ENCODE peak calls at places on chromosomes 5 and 9, in eight cellular contexts. One of them, this sample, is unnamed.

GRCh38 chr9:131017067-131017466 is 8.1 kb downstream of the LAMC3 start:
- DNase-seq in ascending aorta: no peak
- DNase-seq in choroid plexus epithelial cell: no peak
- DNase-seq in progenitor cell of endocrine pancreas: no peak
- DNase-seq in CD14-positive monocyte: no peak
- DNase-seq in gastrocnemius medialis: no peak
- DNase-seq in GM20000: no peak
- DNase-seq in fibroblast of mammary gland: no peak
- DNase-seq in this sample: no peak

GRCh38 chr9:16282216-16282615 is 588.3 kb downstream of the BNC2 start:
- DNase-seq in choroid plexus epithelial cell: peak
- DNase-seq in gastrocnemius medialis: no peak
- DNase-seq in GM20000: no peak
- DNase-seq in progenitor cell of endocrine pancreas: no peak
- DNase-seq in CD14-positive monocyte: no peak
- DNase-seq in fibroblast of mammary gland: peak
- DNase-seq in ascending aorta: no peak
- DNase-seq in this sample: no peak

GRCh38 chr5:102903074-102903871 is 148.2 kb downstream of the PAM start:
- DNase-seq in GM20000: no peak
- DNase-seq in CD14-positive monocyte: no peak
- DNase-seq in gastrocnemius medialis: no peak
- DNase-seq in ascending aorta: no peak
- DNase-seq in choroid plexus epithelial cell: no peak
- DNase-seq in fibroblast of mammary gland: peak
- DNase-seq in progenitor cell of endocrine pancreas: no peak
- DNase-seq in this sample: no peak

GRCh38 chr5:9534881-9535517 is 10.9 kb downstream of the SEMA5A start:
- DNase-seq in fibroblast of mammary gland: no peak
- DNase-seq in GM20000: no peak
- DNase-seq in ascending aorta: no peak
- DNase-seq in CD14-positive monocyte: no peak
- DNase-seq in progenitor cell of endocrine pancreas: no peak
- DNase-seq in choroid plexus epithelial cell: no peak
- DNase-seq in gastrocnemius medialis: no peak
- DNase-seq in this sample: no peak

GRCh38 chr5:1137567-1138444 is 25.9 kb upstream of the SLC12A7 start:
- DNase-seq in fibroblast of mammary gland: no peak
- DNase-seq in CD14-positive monocyte: no peak
- DNase-seq in GM20000: no peak
- DNase-seq in progenitor cell of endocrine pancreas: no peak
- DNase-seq in ascending aorta: no peak
- DNase-seq in choroid plexus epithelial cell: no peak
- DNase-seq in gastrocnemius medialis: no peak
- DNase-seq in this sample: no peak

GRCh38 chr9:113393281-113393680 is 7.8 kb downstream of the ALAD start:
- DNase-seq in progenitor cell of endocrine pancreas: no peak
- DNase-seq in fibroblast of mammary gland: no peak
- DNase-seq in GM20000: no peak
- DNase-seq in choroid plexus epithelial cell: no peak
- DNase-seq in CD14-positive monocyte: no peak
- DNase-seq in ascending aorta: no peak
- DNase-seq in gastrocnemius medialis: no peak
- DNase-seq in this sample: no peak

GRCh38 chr5:52993367-52993766 is 4.2 kb downstream of the ITGA2 start:
- DNase-seq in GM20000: no peak
- DNase-seq in progenitor cell of endocrine pancreas: no peak
- DNase-seq in CD14-positive monocyte: no peak
- DNase-seq in choroid plexus epithelial cell: no peak
- DNase-seq in gastrocnemius medialis: no peak
- DNase-seq in ascending aorta: no peak
- DNase-seq in fibroblast of mammary gland: no peak
- DNase-seq in this sample: no peak

GRCh38 chr9:132585954-132586829 is 3.8 kb downstream of the BARHL1 start:
- DNase-seq in gastrocnemius medialis: no peak
- DNase-seq in ascending aorta: no peak
- DNase-seq in choroid plexus epithelial cell: no peak
- DNase-seq in CD14-positive monocyte: no peak
- DNase-seq in GM20000: no peak
- DNase-seq in fibroblast of mammary gland: no peak
- DNase-seq in progenitor cell of endocrine pancreas: no peak
- DNase-seq in this sample: no peak

GRCh38 chr5:83924171-83924570 is 203.5 kb upstream of the HAPLN1 start:
- DNase-seq in progenitor cell of endocrine pancreas: no peak
- DNase-seq in GM20000: no peak
- DNase-seq in ascending aorta: no peak
- DNase-seq in fibroblast of mammary gland: peak
- DNase-seq in choroid plexus epithelial cell: peak
- DNase-seq in CD14-positive monocyte: no peak
- DNase-seq in gastrocnemius medialis: no peak
- DNase-seq in this sample: no peak

GRCh38 chr5:67453526-67453925 is 256.9 kb upstream of the CD180 start:
- DNase-seq in ascending aorta: no peak
- DNase-seq in fibroblast of mammary gland: no peak
- DNase-seq in CD14-positive monocyte: no peak
- DNase-seq in progenitor cell of endocrine pancreas: no peak
- DNase-seq in gastrocnemius medialis: no peak
- DNase-seq in GM20000: no peak
- DNase-seq in choroid plexus epithelial cell: peak
- DNase-seq in this sample: no peak

GRCh38 chr5:74073257-74073656 is 447.3 kb downstream of the ARHGEF28 start:
- DNase-seq in CD14-positive monocyte: no peak
- DNase-seq in ascending aorta: no peak
- DNase-seq in fibroblast of mammary gland: no peak
- DNase-seq in gastrocnemius medialis: no peak
- DNase-seq in choroid plexus epithelial cell: peak
- DNase-seq in GM20000: no peak
- DNase-seq in progenitor cell of endocrine pancreas: no peak
- DNase-seq in this sample: no peak

DNA sequence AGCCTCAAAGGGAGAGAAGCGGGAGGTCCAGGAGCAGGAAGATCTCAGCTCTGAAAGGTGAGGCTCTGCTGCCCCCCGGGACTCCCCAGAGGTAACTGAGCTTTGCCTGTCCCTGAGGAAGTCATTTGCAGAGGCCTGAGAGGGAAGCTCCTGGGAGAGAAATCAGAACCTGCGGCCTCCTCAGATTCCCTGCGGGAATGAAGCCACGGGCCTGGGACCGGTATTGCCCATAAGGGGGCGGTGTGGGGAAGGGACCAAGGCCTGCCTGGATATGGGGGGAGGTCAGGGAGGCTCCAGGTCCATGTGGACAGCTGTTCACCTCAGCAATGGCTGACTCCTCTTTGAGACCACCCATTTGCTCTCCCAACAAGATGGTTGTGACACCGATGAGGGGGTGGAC is 1.3 kb downstream of the SPATA31E1 start:
- DNase-seq in GM20000: no peak
- DNase-seq in CD14-positive monocyte: no peak
- DNase-seq in fibroblast of mammary gland: no peak
- DNase-seq in ascending aorta: no peak
- DNase-seq in gastrocnemius medialis: no peak
- DNase-seq in progenitor cell of endocrine pancreas: no peak
- DNase-seq in choroid plexus epithelial cell: peak
- DNase-seq in this sample: no peak
- TF ChIP-seq CTCF in GM20000: no peak
- TF ChIP-seq CTCF in CD14-positive monocyte: no peak
- TF ChIP-seq CTCF in fibroblast of mammary gland: peak
- TF ChIP-seq CTCF in ascending aorta: no peak
- TF ChIP-seq CTCF in gastrocnemius medialis: no peak
- TF ChIP-seq CTCF in progenitor cell of endocrine pancreas: peak
- TF ChIP-seq CTCF in choroid plexus epithelial cell: peak
- TF ChIP-seq CTCF in this sample: peak

GRCh38 chr5:130138406-130139060 is 234.3 kb downstream of the CHSY3 start:
- DNase-seq in choroid plexus epithelial cell: peak
- DNase-seq in CD14-positive monocyte: no peak
- DNase-seq in ascending aorta: no peak
- DNase-seq in progenitor cell of endocrine pancreas: no peak
- DNase-seq in GM20000: no peak
- DNase-seq in gastrocnemius medialis: no peak
- DNase-seq in fibroblast of mammary gland: peak
- DNase-seq in this sample: no peak

GRCh38 chr5:130136300-130136699 is 232.0 kb downstream of the CHSY3 start:
- DNase-seq in choroid plexus epithelial cell: no peak
- DNase-seq in ascending aorta: no peak
- DNase-seq in gastrocnemius medialis: no peak
- DNase-seq in fibroblast of mammary gland: peak
- DNase-seq in GM20000: no peak
- DNase-seq in progenitor cell of endocrine pancreas: no peak
- DNase-seq in CD14-positive monocyte: no peak
- DNase-seq in this sample: no peak

DNA sequence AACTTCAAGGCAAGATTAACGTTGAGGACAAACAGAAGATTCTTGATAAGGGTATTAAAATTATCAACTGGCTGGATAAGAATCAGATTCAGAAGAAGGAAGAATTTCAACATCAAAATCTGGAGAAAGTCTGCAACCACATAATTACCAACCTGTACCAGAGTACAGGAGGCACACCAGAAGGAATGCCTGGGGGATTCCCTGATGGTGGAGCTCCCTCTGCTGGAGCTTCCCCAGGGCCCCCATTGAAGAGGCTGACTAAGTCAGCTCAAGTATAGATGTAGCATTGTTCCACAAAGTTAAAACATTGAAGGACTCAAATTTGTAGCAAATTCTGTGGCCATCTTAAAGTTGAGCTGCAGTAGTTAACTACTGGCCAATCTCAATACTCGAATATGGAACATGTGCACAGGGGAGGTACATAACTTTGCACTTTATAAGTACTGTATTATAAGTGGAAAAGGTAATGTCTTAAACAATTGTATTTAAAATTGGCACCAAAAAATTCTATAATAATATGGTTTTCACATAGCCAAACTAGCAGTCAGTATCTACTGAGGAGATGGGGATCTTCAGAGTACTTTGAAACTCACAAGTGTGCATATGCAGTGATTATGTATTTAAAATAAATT is 237.5 kb downstream of the CHSY3 start:
- DNase-seq in choroid plexus epithelial cell: peak
- DNase-seq in GM20000: peak
- DNase-seq in ascending aorta: no peak
- DNase-seq in progenitor cell of endocrine pancreas: peak
- DNase-seq in gastrocnemius medialis: no peak
- DNase-seq in CD14-positive monocyte: no peak
- DNase-seq in fibroblast of mammary gland: peak
- DNase-seq in this sample: no peak
- TF ChIP-seq CTCF in choroid plexus epithelial cell: peak
- TF ChIP-seq CTCF in GM20000: peak
- TF ChIP-seq CTCF in ascending aorta: peak
- TF ChIP-seq CTCF in progenitor cell of endocrine pancreas: peak
- TF ChIP-seq CTCF in gastrocnemius medialis: no peak
- TF ChIP-seq CTCF in CD14-positive monocyte: no peak
- TF ChIP-seq CTCF in fibroblast of mammary gland: peak
- TF ChIP-seq CTCF in this sample: peak

DNA sequence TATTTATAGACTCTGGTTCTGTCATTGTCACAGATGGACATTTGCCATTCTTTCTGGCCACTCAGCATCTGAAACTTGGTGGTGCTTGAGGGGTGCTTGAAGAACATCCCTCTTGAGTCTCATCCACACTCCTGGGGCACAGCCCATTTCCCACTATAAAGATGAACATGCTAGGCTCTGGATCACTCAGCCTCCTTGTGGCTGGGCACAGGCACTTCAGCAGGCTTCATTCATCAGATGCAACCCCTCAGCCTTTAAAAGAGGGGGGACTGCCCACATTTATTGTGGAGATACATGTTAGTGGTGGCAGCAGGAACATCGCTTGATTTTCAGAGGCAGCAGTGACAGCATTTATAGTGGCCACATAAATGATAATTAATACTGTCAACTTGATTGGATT is 124.7 kb upstream of the NIPBL start:
- DNase-seq in CD14-positive monocyte: no peak
- DNase-seq in progenitor cell of endocrine pancreas: no peak
- DNase-seq in GM20000: no peak
- DNase-seq in fibroblast of mammary gland: no peak
- DNase-seq in gastrocnemius medialis: no peak
- DNase-seq in choroid plexus epithelial cell: no peak
- DNase-seq in ascending aorta: no peak
- DNase-seq in this sample: no peak
- TF ChIP-seq CTCF in CD14-positive monocyte: no peak
- TF ChIP-seq CTCF in progenitor cell of endocrine pancreas: peak
- TF ChIP-seq CTCF in GM20000: no peak
- TF ChIP-seq CTCF in fibroblast of mammary gland: peak
- TF ChIP-seq CTCF in gastrocnemius medialis: no peak
- TF ChIP-seq CTCF in choroid plexus epithelial cell: peak
- TF ChIP-seq CTCF in ascending aorta: no peak
- TF ChIP-seq CTCF in this sample: peak

GRCh38 chr9:4305065-4305481 is 5.2 kb upstream of the GLIS3 start:
- DNase-seq in ascending aorta: no peak
- DNase-seq in gastrocnemius medialis: no peak
- DNase-seq in GM20000: no peak
- DNase-seq in fibroblast of mammary gland: no peak
- DNase-seq in choroid plexus epithelial cell: no peak
- DNase-seq in CD14-positive monocyte: no peak
- DNase-seq in progenitor cell of endocrine pancreas: no peak
- DNase-seq in this sample: no peak
- TF ChIP-seq CTCF in ascending aorta: no peak
- TF ChIP-seq CTCF in gastrocnemius medialis: no peak
- TF ChIP-seq CTCF in GM20000: no peak
- TF ChIP-seq CTCF in fibroblast of mammary gland: no peak
- TF ChIP-seq CTCF in choroid plexus epithelial cell: no peak
- TF ChIP-seq CTCF in CD14-positive monocyte: no peak
- TF ChIP-seq CTCF in progenitor cell of endocrine pancreas: no peak
- TF ChIP-seq CTCF in this sample: no peak

GRCh38 chr5:78019747-78020146 is 243.6 kb upstream of the TBCA start:
- DNase-seq in CD14-positive monocyte: no peak
- DNase-seq in GM20000: no peak
- DNase-seq in progenitor cell of endocrine pancreas: no peak
- DNase-seq in ascending aorta: no peak
- DNase-seq in choroid plexus epithelial cell: no peak
- DNase-seq in gastrocnemius medialis: no peak
- DNase-seq in fibroblast of mammary gland: no peak
- DNase-seq in this sample: no peak

DNA sequence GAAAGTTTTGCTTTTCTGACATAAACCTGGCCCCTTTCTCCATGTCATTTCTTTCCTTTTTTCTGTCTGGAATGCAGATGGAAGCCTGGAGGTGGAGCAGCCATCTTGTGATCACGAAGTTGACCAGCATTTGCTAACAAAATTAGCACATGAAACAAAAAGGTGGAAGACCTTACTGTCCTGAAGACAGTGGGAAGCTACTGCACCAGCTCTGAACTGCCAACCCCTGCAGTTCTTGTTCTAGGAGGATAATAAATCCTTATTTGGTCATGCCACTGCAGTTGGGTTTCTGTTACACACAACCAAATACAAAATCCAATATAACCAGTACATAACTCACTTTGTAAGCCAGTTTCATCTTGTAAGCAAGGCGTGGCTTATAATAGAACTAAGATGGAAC is 249.4 kb upstream of the TBCA start:
- DNase-seq in progenitor cell of endocrine pancreas: no peak
- DNase-seq in GM20000: no peak
- DNase-seq in fibroblast of mammary gland: no peak
- DNase-seq in choroid plexus epithelial cell: peak
- DNase-seq in ascending aorta: no peak
- DNase-seq in gastrocnemius medialis: no peak
- DNase-seq in CD14-positive monocyte: no peak
- DNase-seq in this sample: no peak
- TF ChIP-seq CTCF in progenitor cell of endocrine pancreas: no peak
- TF ChIP-seq CTCF in GM20000: no peak
- TF ChIP-seq CTCF in fibroblast of mammary gland: no peak
- TF ChIP-seq CTCF in choroid plexus epithelial cell: no peak
- TF ChIP-seq CTCF in ascending aorta: no peak
- TF ChIP-seq CTCF in gastrocnemius medialis: no peak
- TF ChIP-seq CTCF in CD14-positive monocyte: no peak
- TF ChIP-seq CTCF in this sample: no peak